ENCODE peak calls at places on chromosomes 16 and 17, in nine cellular contexts. T, Y, E, N, W, I, L, G and F are unnamed samples.

GRCh38 chr16:58661199-58661830 is 23.3 kb downstream of the SLC38A7 start:
- DNase-seq in T (peak), Y (peak), E (peak), N (no peak), W (peak), I (peak), L (peak), G (peak), F (no peak)

GRCh38 chr16:23045025-23045424 is 104.2 kb downstream of the USP31 start:
- DNase-seq in T (no peak), Y (no peak), E (no peak), N (no peak), W (no peak), I (no peak), L (no peak), G (no peak), F (no peak)

GRCh38 chr17:77644981-77645380 is 313.5 kb upstream of the TNRC6C start:
- DNase-seq in T (peak), Y (no peak), E (no peak), N (no peak), W (no peak), I (no peak), L (no peak), G (no peak), F (no peak)

GRCh38 chr17:6903516-6903915 is 72.0 kb upstream of the TEKT1 start:
- DNase-seq in T (no peak), Y (no peak), E (no peak), N (no peak), W (no peak), I (no peak), L (no peak), G (no peak), F (no peak)

GRCh38 chr17:30021708-30022317 is 80.4 kb downstream of the EFCAB5 start:
- DNase-seq in T (peak), Y (peak), E (peak), N (no peak), W (no peak), I (peak), L (peak), G (peak), F (no peak)

GRCh38 chr17:55265434-55266021 is 768 bp downstream of the HLF start:
- DNase-seq in T (peak), Y (no peak), E (no peak), N (no peak), W (peak), I (peak), L (no peak), G (no peak), F (no peak)

GRCh38 chr16:89506791-89507191 is 1.4 kb upstream of the SPG7 start:
- DNase-seq in T (no peak), Y (no peak), E (no peak), N (no peak), W (no peak), I (no peak), L (no peak), G (peak), F (no peak)

GRCh38 chr17:49227436-49228261 is 2.9 kb downstream of the PHOSPHO1 start:
- DNase-seq in T (peak), Y (peak), E (peak), N (peak), W (peak), I (peak), L (peak), G (peak), F (peak)

GRCh38 chr16:50821586-50821985 is 79.7 kb downstream of the CYLD start:
- DNase-seq in T (no peak), Y (peak), E (no peak), N (no peak), W (no peak), I (no peak), L (no peak), G (no peak), F (no peak)

GRCh38 chr17:4796550-4796915 is 569 bp downstream of the PSMB6 start:
- DNase-seq in T (peak), Y (peak), E (peak), N (no peak), W (no peak), I (no peak), L (no peak), G (peak), F (no peak)

GRCh38 chr16:89187337-89188063 is 12.8 kb downstream of the SLC22A31 start:
- DNase-seq in T (peak), Y (no peak), E (peak), N (peak), W (no peak), I (no peak), L (no peak), G (peak), F (no peak)

GRCh38 chr16:12293017-12293618 is 316.6 kb downstream of the SNX29 start:
- DNase-seq in T (no peak), Y (peak), E (no peak), N (no peak), W (no peak), I (no peak), L (no peak), G (no peak), F (no peak)

GRCh38 chr16:52469775-52470174 is 77.2 kb downstream of the TOX3 start:
- DNase-seq in T (no peak), Y (no peak), E (no peak), N (no peak), W (no peak), I (no peak), L (no peak), G (peak), F (no peak)

GRCh38 chr17:2050871-2051387 is 4.0 kb upstream of the HIC1 start:
- DNase-seq in T (peak), Y (peak), E (no peak), N (no peak), W (no peak), I (no peak), L (no peak), G (peak), F (no peak)

GRCh38 chr17:77365584-77366186 is 224.9 kb downstream of the SEC14L1 start:
- DNase-seq in T (no peak), Y (peak), E (no peak), N (no peak), W (peak), I (peak), L (peak), G (peak), F (no peak)

GRCh38 chr16:12157510-12158093 is 181.1 kb downstream of the SNX29 start:
- DNase-seq in T (no peak), Y (peak), E (no peak), N (no peak), W (no peak), I (no peak), L (no peak), G (peak), F (no peak)

GRCh38 chr16:35325936-35326335 is 1866.5 kb downstream of the TP53TG3F start:
- DNase-seq in T (no peak), Y (no peak), E (no peak), N (no peak), W (no peak), I (no peak), L (no peak), G (no peak), F (no peak)

GRCh38 chr17:33016920-33017319 is 25.3 kb downstream of the SPACA3 start:
- DNase-seq in T (no peak), Y (no peak), E (no peak), N (no peak), W (no peak), I (no peak), L (no peak), G (no peak), F (no peak)

GRCh38 chr16:1732071-1732470 is 26.1 kb downstream of the MAPK8IP3 start:
- DNase-seq in T (no peak), Y (no peak), E (no peak), N (no peak), W (no peak), I (no peak), L (no peak), G (no peak), F (no peak)

GRCh38 chr17:8060274-8060673 is 21.4 kb downstream of the ALOX15B start:
- DNase-seq in T (peak), Y (peak), E (peak), N (peak), W (peak), I (peak), L (peak), G (peak), F (no peak)

GRCh38 chr17:61230972-61231820 is 168.4 kb upstream of the TBX2 start:
- DNase-seq in T (no peak), Y (no peak), E (no peak), N (no peak), W (no peak), I (no peak), L (no peak), G (no peak), F (no peak)

GRCh38 chr17:49076575-49077384 is 55.8 kb upstream of the B4GALNT2 start:
- DNase-seq in T (no peak), Y (peak), E (no peak), N (no peak), W (no peak), I (no peak), L (peak), G (peak), F (no peak)

GRCh38 chr17:70059649-70060048 is 15.4 kb upstream of the KCNJ16 start:
- DNase-seq in T (no peak), Y (no peak), E (no peak), N (no peak), W (no peak), I (no peak), L (no peak), G (no peak), F (no peak)

GRCh38 chr16:56710181-56710737 is 19.7 kb upstream of the NUP93 start:
- DNase-seq in T (no peak), Y (no peak), E (no peak), N (no peak), W (no peak), I (no peak), L (no peak), G (no peak), F (no peak)

GRCh38 chr16:89045881-89046280 is 47.8 kb upstream of the ACSF3 start:
- DNase-seq in T (no peak), Y (no peak), E (no peak), N (no peak), W (no peak), I (no peak), L (no peak), G (no peak), F (no peak)

GRCh38 chr16:23048164-23048563 is 101.1 kb downstream of the USP31 start:
- DNase-seq in T (no peak), Y (no peak), E (no peak), N (no peak), W (no peak), I (no peak), L (no peak), G (no peak), F (no peak)

GRCh38 chr16:25108054-25108453 is 3.5 kb upstream of the LCMT1 start:
- DNase-seq in T (no peak), Y (no peak), E (no peak), N (no peak), W (no peak), I (no peak), L (no peak), G (no peak), F (no peak)

GRCh38 chr16:56869513-56870270 is 4.7 kb downstream of the SLC12A3 start:
- DNase-seq in T (no peak), Y (no peak), E (no peak), N (no peak), W (no peak), I (no peak), L (no peak), G (no peak), F (no peak)

GRCh38 chr17:59837362-59838195 is 55.2 kb downstream of the TUBD1 start:
- DNase-seq in T (peak), Y (peak), E (peak), N (peak), W (peak), I (peak), L (peak), G (peak), F (no peak)

GRCh38 chr17:78557598-78558039 is 19.6 kb downstream of the DNAH17 start:
- DNase-seq in T (no peak), Y (peak), E (no peak), N (no peak), W (no peak), I (no peak), L (no peak), G (peak), F (no peak)

GRCh38 chr17:64497565-64498035 is 746 bp upstream of the POLG2 start:
- DNase-seq in T (no peak), Y (no peak), E (no peak), N (no peak), W (no peak), I (no peak), L (no peak), G (no peak), F (no peak)
- TF ChIP-seq CTCF in T (no peak), Y (no peak), E (no peak), N (peak), W (no peak), I (no peak), L (no peak), G (no peak), F (no peak)

DNA sequence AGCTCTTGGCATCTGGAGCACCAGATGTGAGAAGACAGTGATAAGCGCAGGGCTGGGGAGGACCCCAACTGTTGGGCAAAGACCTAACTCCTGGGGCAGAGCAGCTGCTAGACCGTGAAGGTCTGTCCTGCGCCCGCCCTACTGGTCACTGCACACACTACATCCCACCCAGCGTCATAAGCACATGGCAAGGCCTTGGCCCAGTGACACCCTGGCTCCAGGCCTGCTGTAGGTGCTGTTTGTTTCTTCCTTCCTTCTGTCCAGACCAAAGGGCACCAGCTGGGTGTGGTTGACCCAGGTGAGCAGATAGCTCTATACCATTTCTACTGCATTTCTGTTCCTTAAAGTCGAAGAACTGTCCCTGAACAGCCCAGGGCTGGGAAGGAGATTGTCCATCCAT is 6.4 kb downstream of the TRPV3 start:
- DNase-seq in T (no peak), Y (no peak), E (no peak), N (no peak), W (no peak), I (no peak), L (no peak), G (no peak), F (no peak)
- TF ChIP-seq CTCF in T (no peak), Y (no peak), E (no peak), N (no peak), W (no peak), I (no peak), L (peak), G (no peak), F (no peak)

DNA sequence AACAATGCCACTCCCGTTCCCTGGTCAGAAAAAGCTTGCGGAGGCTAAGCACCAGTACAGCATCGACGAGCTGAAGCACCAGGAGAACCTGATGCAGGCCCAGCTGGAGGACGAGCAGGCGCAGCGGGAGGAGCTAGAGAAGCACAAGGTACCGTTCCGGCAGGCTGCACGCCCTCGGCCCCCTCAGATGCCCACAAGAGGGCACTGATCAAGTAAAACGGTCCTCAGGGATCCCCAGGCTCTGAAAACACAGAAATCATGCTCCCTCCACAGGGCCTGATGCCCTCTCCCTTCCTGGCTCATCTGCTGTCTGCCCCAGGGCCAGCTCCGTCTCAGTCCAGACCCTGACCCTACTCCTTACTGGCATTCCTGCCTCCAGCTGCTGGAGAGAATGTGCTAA is 21.6 kb downstream of the DRC3 start:
- DNase-seq in T (peak), Y (no peak), E (peak), N (no peak), W (no peak), I (peak), L (no peak), G (no peak), F (no peak)
- TF ChIP-seq CTCF in T (peak), Y (peak), E (peak), N (no peak), W (no peak), I (no peak), L (peak), G (peak), F (no peak)

GRCh38 chr17:82230627-82231311 is 1.9 kb downstream of the SLC16A3 start:
- DNase-seq in T (peak), Y (peak), E (peak), N (peak), W (peak), I (peak), L (no peak), G (peak), F (no peak)
- TF ChIP-seq CTCF in T (peak), Y (peak), E (peak), N (peak), W (peak), I (no peak), L (peak), G (peak), F (peak)